ENCODE peak calls at places on chromosomes 4 and X, in six cellular contexts. Z is K562, U is neural progenitor cell, C is mucosa of descending colon, T is OCI-LY7, N is transverse colon. J is an unnamed sample.

GRCh38 chrX:25015486-25016360 is at the start of gene ARX:
- DNase-seq in Z (peak; percentile 91), U (peak; percentile 97), C (peak; percentile 60), T (peak; percentile 33), N (peak; percentile 51), J (no peak)

GRCh38 chrX:47614618-47615017 is 5.0 kb downstream of the SYN1 start:
- DNase-seq in Z (no peak), U (no peak), C (no peak), T (no peak), N (no peak), J (no peak)

GRCh38 chrX:140360284-140360683 is 144.6 kb downstream of the SOX3 start:
- DNase-seq in Z (no peak), U (peak; percentile 8), C (no peak), T (no peak), N (no peak), J (no peak)

GRCh38 chr4:106502106-106502699 is 133.6 kb upstream of the GIMD1 start:
- DNase-seq in Z (peak; percentile 35), U (peak; percentile 84), C (peak; percentile 65), T (peak; percentile 57), N (peak; percentile 41), J (no peak)

GRCh38 chrX:18640686-18641085 is 31.2 kb downstream of the RS1 start:
- DNase-seq in Z (no peak), U (peak; percentile 77), C (no peak), T (no peak), N (no peak), J (no peak)

GRCh38 chrX:45749375-45749774 is 548.7 kb upstream of the DIPK2B start:
- DNase-seq in Z (no peak), U (no peak), C (peak; percentile 42), T (no peak), N (no peak), J (no peak)

GRCh38 chr4:157739237-157739636 is 433.6 kb downstream of the GASK1B start:
- DNase-seq in Z (no peak), U (no peak), C (no peak), T (no peak), N (no peak), J (no peak)

GRCh38 chrX:3717742-3718420 is 4.4 kb upstream of the PRKX start:
- DNase-seq in Z (no peak), U (no peak), C (no peak), T (no peak), N (no peak), J (no peak)

GRCh38 chr4:94603170-94603747 is 151.5 kb downstream of the PDLIM5 start:
- DNase-seq in Z (no peak), U (no peak), C (no peak), T (no peak), N (no peak), J (no peak)

GRCh38 chrX:46298821-46299220 is 246.4 kb downstream of the ZNF674 start:
- DNase-seq in Z (no peak), U (no peak), C (no peak), T (no peak), N (no peak), J (no peak)

GRCh38 chr4:174201898-174202297 is 81.6 kb downstream of the FBXO8 start:
- DNase-seq in Z (no peak), U (no peak), C (no peak), T (no peak), N (no peak), J (no peak)

GRCh38 chrX:12693754-12694153 is 97.5 kb upstream of the PRPS2 start:
- DNase-seq in Z (no peak), U (no peak), C (no peak), T (no peak), N (no peak), J (no peak)

GRCh38 chrX:108250654-108251579 is 159.3 kb downstream of the ATG4A start:
- DNase-seq in Z (no peak), U (peak; percentile 76), C (no peak), T (no peak), N (no peak), J (no peak)

GRCh38 chr4:8269535-8270417 is at the start of gene HTRA3:
- DNase-seq in Z (no peak), U (peak; percentile 76), C (peak; percentile 22), T (no peak), N (peak; percentile 35), J (no peak)
- H3K4me1 ChIP-seq in Z (peaks cover 28% of the 10 kb centered on the region), U (peaks cover 8% of the 10 kb centered on the region), C (no peaks in the 10 kb centered on the region), T (no peaks in the 10 kb centered on the region), N (peaks cover 34% of the 10 kb centered on the region), J (no peaks in the 10 kb centered on the region)

DNA sequence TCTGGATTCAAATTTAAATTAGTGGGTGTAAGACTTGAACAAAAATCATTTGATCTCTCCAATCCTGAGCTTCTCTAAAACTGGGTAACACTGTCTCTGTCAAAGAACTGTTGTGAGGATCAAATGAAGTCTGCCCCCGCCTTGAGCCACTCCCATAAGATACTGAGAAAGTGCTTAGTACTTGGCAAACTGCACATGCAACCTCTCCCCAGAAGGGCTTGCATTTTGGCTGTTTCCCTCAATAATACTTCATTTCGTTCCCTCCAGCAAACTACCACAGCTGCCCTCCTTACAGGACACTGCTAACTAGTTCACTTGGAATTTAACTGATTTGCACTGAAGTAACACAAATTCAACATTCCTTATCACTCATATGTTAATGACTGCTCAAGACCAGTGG is 79.8 kb downstream of the APBB2 start:
- DNase-seq in Z (no peak), U (no peak), C (peak; percentile 21), T (peak; percentile 15), N (no peak), J (no peak)
- H3K4me1 ChIP-seq in Z (no peaks in the 10 kb centered on the region), U (peaks cover 40% of the 10 kb centered on the region), C (peaks cover 14% of the 10 kb centered on the region), T (peaks cover 32% of the 10 kb centered on the region), N (peaks cover 53% of the 10 kb centered on the region), J (no peaks in the 10 kb centered on the region)

GRCh38 chrX:42274151-42274550 is 350.8 kb upstream of the CASK start:
- DNase-seq in Z (no peak), U (no peak), C (no peak), T (no peak), N (no peak), J (no peak)

GRCh38 chrX:42269186-42269585 is 345.8 kb upstream of the CASK start:
- DNase-seq in Z (no peak), U (no peak), C (no peak), T (no peak), N (no peak), J (no peak)

GRCh38 chrX:42276982-42277690 is 353.8 kb upstream of the CASK start:
- DNase-seq in Z (no peak), U (no peak), C (no peak), T (no peak), N (no peak), J (no peak)

DNA sequence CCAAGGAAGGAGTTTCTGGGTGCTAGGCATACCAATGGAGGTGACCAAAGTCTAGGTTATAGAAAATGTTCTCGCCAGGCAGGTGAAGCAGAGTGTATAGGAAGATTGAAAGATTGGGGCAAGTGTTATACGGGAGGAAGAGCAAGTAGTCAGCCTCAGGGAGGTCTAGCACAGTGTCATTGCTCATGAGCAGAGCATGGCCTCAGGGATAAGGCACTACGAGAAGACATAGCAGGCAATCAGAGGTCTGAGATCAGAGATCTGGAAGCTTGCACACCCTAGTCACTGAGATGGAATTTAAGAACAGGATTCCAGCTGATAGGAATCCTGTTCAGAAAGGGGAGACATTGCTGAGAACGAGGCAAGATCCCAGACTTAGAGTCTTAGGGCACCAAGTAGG is 350.0 kb upstream of the CASK start:
- DNase-seq in Z (no peak), U (no peak), C (no peak), T (no peak), N (no peak), J (no peak)
- H3K4me1 ChIP-seq in Z (no peaks in the 10 kb centered on the region), U (no peaks in the 10 kb centered on the region), C (no peaks in the 10 kb centered on the region), T (peaks cover 5% of the 10 kb centered on the region), N (no peaks in the 10 kb centered on the region), J (no peaks in the 10 kb centered on the region)

DNA sequence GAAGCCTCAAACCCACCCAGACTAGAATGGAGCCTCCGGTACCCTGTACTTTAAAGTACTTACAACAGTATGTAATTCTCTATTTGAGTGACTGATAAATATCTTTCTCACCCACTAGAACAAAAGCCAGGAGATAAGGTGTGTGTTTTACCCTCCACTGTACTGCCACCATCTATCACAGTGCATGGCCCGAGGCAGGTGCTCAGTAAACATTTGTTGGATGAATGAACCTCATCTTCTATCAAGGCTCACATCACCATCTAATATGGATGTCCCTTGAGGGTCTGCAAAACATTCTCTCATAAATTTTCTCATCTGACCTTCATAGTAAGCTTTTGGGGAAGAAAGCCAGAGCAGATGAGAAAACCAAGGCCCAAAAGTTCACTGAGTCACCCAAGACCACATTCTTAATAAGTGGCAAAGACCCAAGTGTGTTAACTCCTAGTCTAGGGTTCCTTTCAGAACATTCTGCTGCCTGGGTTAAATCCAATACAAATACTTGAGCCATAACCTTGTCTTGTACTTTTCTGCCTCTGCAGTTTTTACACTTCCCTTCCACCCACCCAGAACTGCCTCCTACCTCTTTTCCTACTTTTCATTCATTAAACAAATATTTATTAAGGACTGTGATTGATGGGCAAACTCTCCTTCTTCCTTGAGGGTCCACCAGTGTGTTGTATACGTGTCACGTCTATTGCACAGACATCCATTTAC is 35.8 kb downstream of the APBB2 start:
- DNase-seq in Z (no peak), U (no peak), C (no peak), T (no peak), N (no peak), J (no peak)
- H3K4me1 ChIP-seq in Z (no peaks in the 10 kb centered on the region), U (no peaks in the 10 kb centered on the region), C (peaks cover 9% of the 10 kb centered on the region), T (peaks cover 20% of the 10 kb centered on the region), N (peaks cover 40% of the 10 kb centered on the region), J (no peaks in the 10 kb centered on the region)

GRCh38 chr4:148643851-148644250 is 201.6 kb upstream of the NR3C2 start:
- DNase-seq in Z (no peak), U (no peak), C (no peak), T (no peak), N (no peak), J (no peak)
- H3K4me1 ChIP-seq in Z (no peaks in the 10 kb centered on the region), U (no peaks in the 10 kb centered on the region), C (no peaks in the 10 kb centered on the region), T (no peaks in the 10 kb centered on the region), N (no peaks in the 10 kb centered on the region), J (no peaks in the 10 kb centered on the region)

GRCh38 chr4:19400820-19401219 is 850.9 kb upstream of the SLIT2 start:
- DNase-seq in Z (no peak), U (peak; percentile 19), C (no peak), T (no peak), N (no peak), J (no peak)

GRCh38 chr4:19402666-19403065 is 849.0 kb upstream of the SLIT2 start:
- DNase-seq in Z (no peak), U (no peak), C (no peak), T (no peak), N (no peak), J (no peak)

GRCh38 chr4:19408488-19408887 is 843.2 kb upstream of the SLIT2 start:
- DNase-seq in Z (no peak), U (no peak), C (no peak), T (no peak), N (no peak), J (no peak)

GRCh38 chr4:19406789-19407188 is 844.9 kb upstream of the SLIT2 start:
- DNase-seq in Z (no peak), U (no peak), C (no peak), T (no peak), N (no peak), J (no peak)

GRCh38 chr4:19403786-19404185 is 847.9 kb upstream of the SLIT2 start:
- DNase-seq in Z (no peak), U (no peak), C (no peak), T (no peak), N (no peak), J (no peak)
- H3K4me1 ChIP-seq in Z (no peaks in the 10 kb centered on the region), U (no peaks in the 10 kb centered on the region), C (no peaks in the 10 kb centered on the region), T (no peaks in the 10 kb centered on the region), N (no peaks in the 10 kb centered on the region), J (no peaks in the 10 kb centered on the region)

GRCh38 chrX:129781134-129782014 is 1.6 kb downstream of the SASH3 start:
- DNase-seq in Z (no peak), U (no peak), C (peak; percentile 40), T (peak; percentile 92), N (peak; percentile 67), J (peak; percentile 79)
- H3K4me1 ChIP-seq in Z (peaks cover 25% of the 10 kb centered on the region), U (no peaks in the 10 kb centered on the region), C (no peaks in the 10 kb centered on the region), T (peaks cover 68% of the 10 kb centered on the region), N (no peaks in the 10 kb centered on the region), J (peaks cover 74% of the 10 kb centered on the region)

J was measured in CD4-positive, alpha-beta memory T cell.